ENCODE peak calls at places on chromosomes 16 and 17, in ten cellular contexts. U is effector CD4-positive, alpha-beta T cell; C is EL; A is right cardiac atrium; P is activated CD4-positive, alpha-beta T cell treated with anti-CD3 and anti-CD28 coated beads, Interleukin-2, amount 10 ng/mL, durations not matched to agents 7 days and 5 days; G is head of caudate nucleus; S is GM18507; Q is fibroblast of pulmonary artery; I is HT-29; W is pancreas. E is an unnamed sample.

GRCh38 chr17:60327870-60328362 is 64.0 kb downstream of the USP32 start:
- DNase-seq in C (no peak), S (no peak), I (peak; percentile 13), A (no peak), W (no peak), U (no peak), Q (no peak), P (no peak), G (no peak), E (no peak)

GRCh38 chr16:11229906-11230305 is 26.1 kb downstream of the SOCS1 start:
- DNase-seq in P (no peak), A (no peak), G (no peak), C (no peak), S (no peak), U (no peak), Q (no peak), I (no peak), W (no peak), E (no peak)

GRCh38 chr17:40065041-40065770 is 2.4 kb downstream of the THRA start:
- DNase-seq in G (no peak), C (peak; percentile 70), A (no peak), P (no peak), U (no peak), W (peak; percentile 29), S (no peak), Q (peak; percentile 39), I (no peak), E (no peak)

GRCh38 chr16:69618307-69618706 is 52.5 kb downstream of the NFAT5 start:
- DNase-seq in G (no peak), S (no peak), U (no peak), W (no peak), P (no peak), Q (peak; percentile 20), C (no peak), A (no peak), I (no peak), E (no peak)

GRCh38 chr17:17770371-17771059 is 66.3 kb downstream of the SREBF1 start:
- DNase-seq in A (no peak), C (no peak), I (no peak), U (no peak), G (no peak), Q (no peak), W (no peak), P (no peak), S (no peak), E (no peak)

GRCh38 chr17:64388961-64389565 is 1.6 kb downstream of the PECAM1 start:
- DNase-seq in W (no peak), U (no peak), Q (no peak), S (no peak), A (no peak), P (no peak), C (no peak), G (no peak), I (no peak), E (no peak)

GRCh38 chr17:45310380-45311324 is 6.2 kb downstream of the MAP3K14 start:
- DNase-seq in U (no peak), S (no peak), I (peak; percentile 75), G (no peak), W (peak; percentile 90), A (no peak), P (no peak), C (no peak), Q (no peak), E (no peak)

GRCh38 chr17:67491009-67491677 is 114.1 kb downstream of the PITPNC1 start:
- DNase-seq in A (peak; percentile 93), W (peak; percentile 93), S (no peak), C (peak; percentile 97), Q (peak; percentile 98), U (no peak), P (no peak), G (peak; percentile 71), I (peak; percentile 89), E (peak; percentile 76)

GRCh38 chr17:78823282-78824046 is 17.1 kb downstream of the USP36 start:
- DNase-seq in Q (no peak), I (no peak), C (peak; percentile 16), G (no peak), A (no peak), U (no peak), W (no peak), P (no peak), S (no peak), E (no peak)

GRCh38 chr16:29029168-29029994 is 44.5 kb downstream of the LAT start:
- DNase-seq in S (peak; percentile 17), I (no peak), A (peak; percentile 34), Q (peak; percentile 95), C (peak; percentile 95), P (peak; percentile 47), U (peak; percentile 38), W (no peak), G (peak; percentile 81), E (no peak)

GRCh38 chr16:47475786-47476185 is 14.7 kb downstream of the PHKB start:
- DNase-seq in W (no peak), Q (peak; percentile 4), I (no peak), G (no peak), C (peak; percentile 39), P (no peak), S (no peak), A (no peak), U (no peak), E (no peak)

GRCh38 chr16:84652565-84652964 is 4.3 kb downstream of the KLHL36 start:
- DNase-seq in S (no peak), W (no peak), A (no peak), I (no peak), Q (no peak), G (no peak), P (peak; percentile 83), C (no peak), U (no peak), E (no peak)

GRCh38 chr16:57422026-57422944 is 17.7 kb downstream of the CCL17 start:
- DNase-seq in I (peak; percentile 79), S (no peak), A (peak; percentile 64), G (no peak), U (no peak), C (peak; percentile 71), W (peak; percentile 42), Q (peak; percentile 78), P (no peak), E (peak; percentile 34)

GRCh38 chr17:4497101-4497824 is 1.4 kb upstream of the SPNS2 start:
- DNase-seq in I (peak; percentile 32), U (no peak), P (no peak), G (no peak), C (peak; percentile 80), W (no peak), A (no peak), Q (no peak), S (no peak), E (no peak)

GRCh38 chr16:85626191-85626951 is 13.2 kb downstream of the GSE1 start:
- DNase-seq in W (no peak), I (no peak), Q (no peak), U (no peak), A (no peak), G (no peak), C (no peak), S (no peak), P (no peak), E (no peak)

GRCh38 chr16:11682655-11683096 is 14.4 kb downstream of the SNN start:
- DNase-seq in W (no peak), I (no peak), Q (peak; percentile 91), P (no peak), S (no peak), C (peak; percentile 94), G (no peak), A (no peak), U (no peak), E (no peak)

GRCh38 chr16:14529010-14529669 is 100.9 kb downstream of the PARN start:
- DNase-seq in U (peak; percentile 13), W (peak; percentile 75), G (peak; percentile 71), A (peak; percentile 65), P (peak; percentile 72), I (peak; percentile 86), S (peak; percentile 42), Q (peak; percentile 96), C (peak; percentile 84), E (peak; percentile 81)

GRCh38 chr17:52827526-52827925 is 669.0 kb upstream of the CA10 start:
- DNase-seq in S (no peak), A (no peak), Q (no peak), W (no peak), G (no peak), U (no peak), I (no peak), C (no peak), P (no peak), E (no peak)

GRCh38 chr16:65781363-65781762 is 585.1 kb upstream of the CDH5 start:
- DNase-seq in U (no peak), G (no peak), C (no peak), P (no peak), Q (no peak), I (no peak), W (no peak), A (no peak), S (no peak), E (no peak)

GRCh38 chr17:77526728-77527355 is 386.1 kb downstream of the SEC14L1 start:
- DNase-seq in U (no peak), P (no peak), W (no peak), S (no peak), C (no peak), A (no peak), Q (no peak), G (no peak), I (no peak), E (no peak)

GRCh38 chr17:28970879-28971278 is 19.6 kb upstream of the PHF12 start:
- DNase-seq in I (no peak), C (no peak), S (no peak), G (no peak), W (no peak), U (no peak), Q (no peak), P (no peak), A (no peak), E (peak; percentile 51)

GRCh38 chr16:57752203-57752580 is 16.6 kb downstream of the KATNB1 start:
- DNase-seq in U (no peak), I (no peak), Q (no peak), A (no peak), P (no peak), S (no peak), C (no peak), G (no peak), W (no peak), E (no peak)

GRCh38 chr17:78174870-78175642 is 6.7 kb downstream of the SYNGR2 start:
- DNase-seq in I (peak; percentile 81), S (no peak), G (no peak), W (peak; percentile 83), P (no peak), A (no peak), Q (no peak), C (no peak), U (no peak), E (no peak)

GRCh38 chr16:58123896-58124600 is 5.1 kb downstream of the CFAP20 start:
- DNase-seq in P (no peak), W (no peak), S (no peak), G (no peak), U (no peak), A (no peak), Q (no peak), I (no peak), C (no peak), E (no peak)